ENCODE peak calls at places on chromosomes 3 and 15, in four cellular contexts. C is GM23248, K is Right ventricle myocardium superior, N is endodermal cell. P is an unnamed sample.

GRCh38 chr15:68725736-68726135 is 95.0 kb downstream of the ANP32A start:
- DNase-seq in C (peak), K (peak), N (no peak), P (no peak)

GRCh38 chr3:100042144-100042543 is 72.2 kb downstream of the FILIP1L start:
- DNase-seq in C (peak), K (no peak), N (no peak), P (no peak)

GRCh38 chr3:54957711-54958110 is 29.9 kb upstream of the LRTM1 start:
- DNase-seq in C (no peak), K (no peak), N (no peak), P (no peak)

GRCh38 chr3:44995142-44995770 is 19.2 kb downstream of the EXOSC7 start:
- DNase-seq in C (peak), K (no peak), N (no peak), P (no peak)

GRCh38 chr3:149313542-149313941 is 19.9 kb downstream of the TM4SF18 start:
- DNase-seq in C (no peak), K (no peak), N (no peak), P (no peak)

GRCh38 chr15:81351651-81352050 is 22.4 kb downstream of the TMC3 start:
- DNase-seq in C (no peak), K (no peak), N (no peak), P (no peak)

GRCh38 chr15:25235391-25235790 is 203.4 kb downstream of the UBE3A start:
- DNase-seq in C (no peak), K (no peak), N (no peak), P (no peak)

GRCh38 chr3:188165596-188165995 is 11.6 kb downstream of the LPP start:
- DNase-seq in C (no peak), K (no peak), N (no peak), P (no peak)

P was measured in T-helper 1 cell.